ENCODE peak calls at places on chromosomes 12 and 14, in ten cellular contexts. One of them, this sample, is unnamed.

GRCh38 chr12:106309671-106310313 is 7.3 kb downstream of the TCP11L2 start:
- DNase-seq in bronchial epithelial cell: peak
- DNase-seq in fibroblast of mammary gland: no peak
- DNase-seq in H9: no peak
- DNase-seq in ovary: no peak
- DNase-seq in epithelial cell of esophagus: peak
- DNase-seq in sigmoid colon: no peak
- DNase-seq in A549: no peak
- DNase-seq in nephron progenitor cell: no peak
- DNase-seq in right atrium auricular region: no peak
- DNase-seq in this sample: no peak

GRCh38 chr14:75884198-75884611 is 97.6 kb downstream of the TGFB3 start:
- DNase-seq in bronchial epithelial cell: peak
- DNase-seq in fibroblast of mammary gland: peak
- DNase-seq in H9: no peak
- DNase-seq in ovary: no peak
- DNase-seq in epithelial cell of esophagus: peak
- DNase-seq in sigmoid colon: no peak
- DNase-seq in A549: no peak
- DNase-seq in nephron progenitor cell: no peak
- DNase-seq in right atrium auricular region: no peak
- DNase-seq in this sample: no peak

GRCh38 chr12:129863938-129864337 is 39.9 kb downstream of the TMEM132D start:
- DNase-seq in bronchial epithelial cell: no peak
- DNase-seq in fibroblast of mammary gland: no peak
- DNase-seq in H9: no peak
- DNase-seq in ovary: no peak
- DNase-seq in epithelial cell of esophagus: no peak
- DNase-seq in sigmoid colon: no peak
- DNase-seq in A549: no peak
- DNase-seq in nephron progenitor cell: no peak
- DNase-seq in right atrium auricular region: no peak
- DNase-seq in this sample: no peak

GRCh38 chr12:49089831-49090773 is 4.5 kb downstream of the DHH start:
- DNase-seq in bronchial epithelial cell: no peak
- DNase-seq in fibroblast of mammary gland: peak
- DNase-seq in H9: peak
- DNase-seq in ovary: no peak
- DNase-seq in epithelial cell of esophagus: peak
- DNase-seq in sigmoid colon: no peak
- DNase-seq in A549: no peak
- DNase-seq in nephron progenitor cell: peak
- DNase-seq in right atrium auricular region: no peak
- DNase-seq in this sample: peak

GRCh38 chr12:48978291-48978740 is at the start of gene WNT1:
- DNase-seq in bronchial epithelial cell: no peak
- DNase-seq in fibroblast of mammary gland: no peak
- DNase-seq in H9: no peak
- DNase-seq in ovary: no peak
- DNase-seq in epithelial cell of esophagus: no peak
- DNase-seq in sigmoid colon: no peak
- DNase-seq in A549: no peak
- DNase-seq in nephron progenitor cell: peak
- DNase-seq in right atrium auricular region: no peak
- DNase-seq in this sample: no peak

GRCh38 chr12:89345830-89346740 is 6.2 kb downstream of the DUSP6 start:
- DNase-seq in bronchial epithelial cell: peak
- DNase-seq in fibroblast of mammary gland: peak
- DNase-seq in H9: peak
- DNase-seq in ovary: no peak
- DNase-seq in epithelial cell of esophagus: peak
- DNase-seq in sigmoid colon: peak
- DNase-seq in A549: no peak
- DNase-seq in nephron progenitor cell: peak
- DNase-seq in right atrium auricular region: peak
- DNase-seq in this sample: peak

GRCh38 chr14:59275668-59276067 is 87.2 kb downstream of the DAAM1 start:
- DNase-seq in bronchial epithelial cell: peak
- DNase-seq in fibroblast of mammary gland: peak
- DNase-seq in H9: no peak
- DNase-seq in ovary: no peak
- DNase-seq in epithelial cell of esophagus: peak
- DNase-seq in sigmoid colon: no peak
- DNase-seq in A549: peak
- DNase-seq in nephron progenitor cell: no peak
- DNase-seq in right atrium auricular region: no peak
- DNase-seq in this sample: peak

GRCh38 chr14:102159841-102160240 is 20.1 kb downstream of the WDR20 start:
- DNase-seq in bronchial epithelial cell: no peak
- DNase-seq in fibroblast of mammary gland: no peak
- DNase-seq in H9: no peak
- DNase-seq in ovary: no peak
- DNase-seq in epithelial cell of esophagus: no peak
- DNase-seq in sigmoid colon: no peak
- DNase-seq in A549: no peak
- DNase-seq in nephron progenitor cell: no peak
- DNase-seq in right atrium auricular region: no peak
- DNase-seq in this sample: no peak

GRCh38 chr12:53754633-53755261 is 3.0 kb upstream of the CISTR start:
- DNase-seq in bronchial epithelial cell: no peak
- DNase-seq in fibroblast of mammary gland: peak
- DNase-seq in H9: no peak
- DNase-seq in ovary: peak
- DNase-seq in epithelial cell of esophagus: no peak
- DNase-seq in sigmoid colon: no peak
- DNase-seq in A549: no peak
- DNase-seq in nephron progenitor cell: no peak
- DNase-seq in right atrium auricular region: no peak
- DNase-seq in this sample: no peak

GRCh38 chr12:53754196-53754595 is 2.4 kb upstream of the CISTR start:
- DNase-seq in bronchial epithelial cell: no peak
- DNase-seq in fibroblast of mammary gland: no peak
- DNase-seq in H9: no peak
- DNase-seq in ovary: no peak
- DNase-seq in epithelial cell of esophagus: no peak
- DNase-seq in sigmoid colon: no peak
- DNase-seq in A549: no peak
- DNase-seq in nephron progenitor cell: no peak
- DNase-seq in right atrium auricular region: no peak
- DNase-seq in this sample: no peak

GRCh38 chr12:53757095-53757770 is 5.5 kb upstream of the CISTR start:
- DNase-seq in bronchial epithelial cell: peak
- DNase-seq in fibroblast of mammary gland: peak
- DNase-seq in H9: peak
- DNase-seq in ovary: peak
- DNase-seq in epithelial cell of esophagus: peak
- DNase-seq in sigmoid colon: peak
- DNase-seq in A549: peak
- DNase-seq in nephron progenitor cell: peak
- DNase-seq in right atrium auricular region: peak
- DNase-seq in this sample: peak

GRCh38 chr12:53756300-53757094 is 4.7 kb upstream of the CISTR start:
- DNase-seq in bronchial epithelial cell: no peak
- DNase-seq in fibroblast of mammary gland: no peak
- DNase-seq in H9: no peak
- DNase-seq in ovary: no peak
- DNase-seq in epithelial cell of esophagus: no peak
- DNase-seq in sigmoid colon: no peak
- DNase-seq in A549: no peak
- DNase-seq in nephron progenitor cell: no peak
- DNase-seq in right atrium auricular region: no peak
- DNase-seq in this sample: no peak

GRCh38 chr12:53755451-53756290 is 3.9 kb upstream of the CISTR start:
- DNase-seq in bronchial epithelial cell: no peak
- DNase-seq in fibroblast of mammary gland: no peak
- DNase-seq in H9: peak
- DNase-seq in ovary: no peak
- DNase-seq in epithelial cell of esophagus: no peak
- DNase-seq in sigmoid colon: no peak
- DNase-seq in A549: no peak
- DNase-seq in nephron progenitor cell: no peak
- DNase-seq in right atrium auricular region: no peak
- DNase-seq in this sample: no peak
- TF ChIP-seq CTCF in bronchial epithelial cell: no peak
- TF ChIP-seq CTCF in fibroblast of mammary gland: no peak
- TF ChIP-seq CTCF in H9: peak
- TF ChIP-seq CTCF in ovary: no peak
- TF ChIP-seq CTCF in epithelial cell of esophagus: no peak
- TF ChIP-seq CTCF in sigmoid colon: no peak
- TF ChIP-seq CTCF in A549: no peak
- TF ChIP-seq CTCF in nephron progenitor cell: no peak
- TF ChIP-seq CTCF in right atrium auricular region: no peak
- TF ChIP-seq CTCF in this sample: peak

GRCh38 chr14:92459479-92460421 is 53.8 kb upstream of the RIN3 start:
- DNase-seq in bronchial epithelial cell: no peak
- DNase-seq in fibroblast of mammary gland: peak
- DNase-seq in H9: peak
- DNase-seq in ovary: no peak
- DNase-seq in epithelial cell of esophagus: no peak
- DNase-seq in sigmoid colon: no peak
- DNase-seq in A549: no peak
- DNase-seq in nephron progenitor cell: no peak
- DNase-seq in right atrium auricular region: peak
- DNase-seq in this sample: no peak
- TF ChIP-seq CTCF in bronchial epithelial cell: no peak
- TF ChIP-seq CTCF in fibroblast of mammary gland: peak
- TF ChIP-seq CTCF in H9: peak
- TF ChIP-seq CTCF in ovary: no peak
- TF ChIP-seq CTCF in epithelial cell of esophagus: peak
- TF ChIP-seq CTCF in sigmoid colon: no peak
- TF ChIP-seq CTCF in A549: no peak
- TF ChIP-seq CTCF in nephron progenitor cell: no peak
- TF ChIP-seq CTCF in right atrium auricular region: no peak
- TF ChIP-seq CTCF in this sample: peak

DNA sequence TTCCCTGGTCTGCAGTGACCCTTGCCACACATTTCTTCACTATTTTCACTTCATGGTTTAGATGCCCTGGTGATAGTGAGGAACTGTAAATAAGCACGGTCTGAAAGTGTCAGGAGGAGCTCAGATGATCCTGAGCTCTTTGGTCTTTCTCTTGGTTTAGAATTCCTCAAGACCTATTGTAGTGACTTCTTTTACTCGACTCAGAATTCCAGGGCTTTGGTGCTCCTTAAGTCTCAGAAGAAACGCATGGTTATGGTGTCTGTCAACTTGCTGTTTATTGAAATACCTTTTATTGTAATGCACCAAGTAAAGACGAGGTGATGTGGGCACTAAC is 84.1 kb downstream of the SAMD4A start:
- DNase-seq in bronchial epithelial cell: no peak
- DNase-seq in fibroblast of mammary gland: no peak
- DNase-seq in H9: no peak
- DNase-seq in ovary: no peak
- DNase-seq in epithelial cell of esophagus: no peak
- DNase-seq in sigmoid colon: no peak
- DNase-seq in A549: peak
- DNase-seq in nephron progenitor cell: no peak
- DNase-seq in right atrium auricular region: no peak
- DNase-seq in this sample: no peak
- TF ChIP-seq CTCF in bronchial epithelial cell: no peak
- TF ChIP-seq CTCF in fibroblast of mammary gland: no peak
- TF ChIP-seq CTCF in H9: no peak
- TF ChIP-seq CTCF in ovary: no peak
- TF ChIP-seq CTCF in epithelial cell of esophagus: no peak
- TF ChIP-seq CTCF in sigmoid colon: no peak
- TF ChIP-seq CTCF in A549: no peak
- TF ChIP-seq CTCF in nephron progenitor cell: no peak
- TF ChIP-seq CTCF in right atrium auricular region: no peak
- TF ChIP-seq CTCF in this sample: no peak

GRCh38 chr12:12999276-12999958 is 648 bp downstream of the HEBP1 start:
- DNase-seq in bronchial epithelial cell: peak
- DNase-seq in fibroblast of mammary gland: peak
- DNase-seq in H9: no peak
- DNase-seq in ovary: no peak
- DNase-seq in epithelial cell of esophagus: no peak
- DNase-seq in sigmoid colon: no peak
- DNase-seq in A549: peak
- DNase-seq in nephron progenitor cell: no peak
- DNase-seq in right atrium auricular region: no peak
- DNase-seq in this sample: no peak
- TF ChIP-seq CTCF in bronchial epithelial cell: peak
- TF ChIP-seq CTCF in fibroblast of mammary gland: no peak
- TF ChIP-seq CTCF in H9: no peak
- TF ChIP-seq CTCF in ovary: no peak
- TF ChIP-seq CTCF in epithelial cell of esophagus: no peak
- TF ChIP-seq CTCF in sigmoid colon: no peak
- TF ChIP-seq CTCF in A549: no peak
- TF ChIP-seq CTCF in nephron progenitor cell: no peak
- TF ChIP-seq CTCF in right atrium auricular region: no peak
- TF ChIP-seq CTCF in this sample: no peak

GRCh38 chr14:31549817-31550216 is 11.4 kb upstream of the NUBPL start:
- DNase-seq in bronchial epithelial cell: no peak
- DNase-seq in fibroblast of mammary gland: no peak
- DNase-seq in H9: no peak
- DNase-seq in ovary: no peak
- DNase-seq in epithelial cell of esophagus: no peak
- DNase-seq in sigmoid colon: no peak
- DNase-seq in A549: no peak
- DNase-seq in nephron progenitor cell: no peak
- DNase-seq in right atrium auricular region: no peak
- DNase-seq in this sample: no peak

GRCh38 chr14:31545328-31545727 is 15.9 kb upstream of the NUBPL start:
- DNase-seq in bronchial epithelial cell: no peak
- DNase-seq in fibroblast of mammary gland: no peak
- DNase-seq in H9: no peak
- DNase-seq in ovary: no peak
- DNase-seq in epithelial cell of esophagus: no peak
- DNase-seq in sigmoid colon: no peak
- DNase-seq in A549: no peak
- DNase-seq in nephron progenitor cell: no peak
- DNase-seq in right atrium auricular region: no peak
- DNase-seq in this sample: no peak

GRCh38 chr14:31541702-31542101 is 19.5 kb upstream of the NUBPL start:
- DNase-seq in bronchial epithelial cell: peak
- DNase-seq in fibroblast of mammary gland: no peak
- DNase-seq in H9: no peak
- DNase-seq in ovary: no peak
- DNase-seq in epithelial cell of esophagus: peak
- DNase-seq in sigmoid colon: no peak
- DNase-seq in A549: no peak
- DNase-seq in nephron progenitor cell: no peak
- DNase-seq in right atrium auricular region: no peak
- DNase-seq in this sample: no peak

GRCh38 chr14:31543969-31544799 is 17.0 kb upstream of the NUBPL start:
- DNase-seq in bronchial epithelial cell: no peak
- DNase-seq in fibroblast of mammary gland: peak
- DNase-seq in H9: no peak
- DNase-seq in ovary: no peak
- DNase-seq in epithelial cell of esophagus: no peak
- DNase-seq in sigmoid colon: no peak
- DNase-seq in A549: no peak
- DNase-seq in nephron progenitor cell: no peak
- DNase-seq in right atrium auricular region: no peak
- DNase-seq in this sample: no peak
- TF ChIP-seq CTCF in bronchial epithelial cell: peak
- TF ChIP-seq CTCF in fibroblast of mammary gland: peak
- TF ChIP-seq CTCF in H9: peak
- TF ChIP-seq CTCF in ovary: no peak
- TF ChIP-seq CTCF in epithelial cell of esophagus: peak
- TF ChIP-seq CTCF in sigmoid colon: no peak
- TF ChIP-seq CTCF in A549: no peak
- TF ChIP-seq CTCF in nephron progenitor cell: peak
- TF ChIP-seq CTCF in right atrium auricular region: no peak
- TF ChIP-seq CTCF in this sample: no peak